ENCODE peak calls at places on chromosomes 3 and 15, in four cellular contexts. I is nucleus accumbens, D is head of caudate nucleus, Q is lower leg skin. B is an unnamed sample.

GRCh38 chr15:58495836-58496501 is 64.2 kb downstream of the LIPC start:
- DNase-seq in I (no peak), D (no peak), Q (no peak), B (no peak)

GRCh38 chr3:136612512-136612911 is 139.7 kb downstream of the STAG1 start:
- DNase-seq in I (no peak), D (no peak), Q (no peak), B (no peak)

GRCh38 chr3:67011414-67012131 is 13.5 kb downstream of the KBTBD8 start:
- DNase-seq in I (no peak), D (no peak), Q (no peak), B (no peak)

GRCh38 chr15:65550681-65551098 is 20.4 kb downstream of the HACD3 start:
- DNase-seq in I (no peak), D (no peak), Q (no peak), B (no peak)

GRCh38 chr3:104269771-104270170 is 1096.9 kb upstream of the ALCAM start:
- DNase-seq in I (no peak), D (no peak), Q (no peak), B (no peak)

GRCh38 chr3:136075218-136075808 is 109.8 kb downstream of the PPP2R3A start:
- DNase-seq in I (peak), D (peak), Q (peak), B (peak)

GRCh38 chr3:112382543-112383160 is 49.7 kb downstream of the CD200 start:
- DNase-seq in I (no peak), D (no peak), Q (no peak), B (no peak)

GRCh38 chr3:154981201-154981600 is 98.9 kb upstream of the MME start:
- DNase-seq in I (no peak), D (no peak), Q (no peak), B (no peak)

GRCh38 chr3:116579843-116580242 is 129.7 kb upstream of the TUSC7 start:
- DNase-seq in I (no peak), D (no peak), Q (no peak), B (no peak)

GRCh38 chr3:82875401-82875800 is 1114.0 kb upstream of the GBE1 start:
- DNase-seq in I (no peak), D (no peak), Q (no peak), B (no peak)

GRCh38 chr3:170695486-170696069 is 109.7 kb upstream of the SLC7A14 start:
- DNase-seq in I (no peak), D (no peak), Q (no peak), B (no peak)